ENCODE peak calls at places on chromosomes 3 and 15, in six cellular contexts. U is ACHN; I is LoVo; J is HCT116; O is Daoy; F is activated CD4-positive, alpha-beta T cell treated with anti-CD3 and anti-CD28 coated beads, Interleukin-2, amount 50 U/mL, for 48 hours. E is an unnamed sample.

GRCh38 chr3:83770664-83771402 is 1188.0 kb upstream of the CADM2 start:
- DNase-seq in U (no peak), I (no peak), J (no peak), O (no peak), F (no peak), E (no peak)

GRCh38 chr3:121436074-121436473 is 109.7 kb downstream of the POLQ start:
- DNase-seq in U (no peak), I (no peak), J (no peak), O (no peak), F (no peak), E (no peak)

GRCh38 chr3:131549340-131549739 is 46.6 kb upstream of the MRPL3 start:
- DNase-seq in U (peak), I (no peak), J (peak), O (no peak), F (no peak), E (no peak)

GRCh38 chr3:171257251-171258179 is 202.7 kb downstream of the TNIK start:
- DNase-seq in U (no peak), I (no peak), J (no peak), O (no peak), F (no peak), E (no peak)

GRCh38 chr15:70152070-70152480 is 54.4 kb upstream of the TLE3 start:
- DNase-seq in U (no peak), I (no peak), J (no peak), O (peak), F (no peak), E (no peak)

GRCh38 chr3:95615592-95616310 is 1198.6 kb upstream of the EPHA6 start:
- DNase-seq in U (peak), I (no peak), J (no peak), O (no peak), F (no peak), E (peak)

GRCh38 chr15:57527382-57528091 is 64.2 kb upstream of the MYZAP start:
- DNase-seq in U (peak), I (peak), J (peak), O (peak), F (no peak), E (peak)

GRCh38 chr3:192935441-192935840 is 17.8 kb upstream of the MB21D2 start:
- DNase-seq in U (no peak), I (no peak), J (no peak), O (no peak), F (no peak), E (no peak)

GRCh38 chr3:151537751-151538150 is 76.9 kb upstream of the IGSF10 start:
- DNase-seq in U (no peak), I (no peak), J (no peak), O (peak), F (no peak), E (peak)

GRCh38 chr15:28184166-28184565 is 85.1 kb upstream of the OCA2 start:
- DNase-seq in U (no peak), I (no peak), J (no peak), O (no peak), F (no peak), E (peak)

GRCh38 chr15:49720221-49720620 is 99.4 kb downstream of the DTWD1 start:
- DNase-seq in U (no peak), I (no peak), J (no peak), O (no peak), F (no peak), E (no peak)

GRCh38 chr3:20898962-20899361 is 713.0 kb upstream of the SGO1 start:
- DNase-seq in U (no peak), I (no peak), J (no peak), O (no peak), F (no peak), E (no peak)

GRCh38 chr3:51796859-51797258 is 17.8 kb upstream of the IQCF6 start:
- DNase-seq in U (no peak), I (no peak), J (no peak), O (peak), F (no peak), E (no peak)

GRCh38 chr15:47862402-47862801 is 145.1 kb downstream of the SEMA6D start:
- DNase-seq in U (no peak), I (no peak), J (no peak), O (no peak), F (no peak), E (no peak)

GRCh38 chr3:10532939-10533730 is 27.7 kb upstream of the ATP2B2 start:
- DNase-seq in U (no peak), I (no peak), J (no peak), O (no peak), F (no peak), E (no peak)

GRCh38 chr3:79423417-79423816 is 344.4 kb downstream of the ROBO1 start:
- DNase-seq in U (no peak), I (no peak), J (no peak), O (no peak), F (no peak), E (no peak)

GRCh38 chr3:185930393-185931107 is 7.3 kb downstream of the TRA2B start:
- DNase-seq in U (no peak), I (no peak), J (no peak), O (peak), F (no peak), E (no peak)

GRCh38 chr3:94928921-94929320 is 866.1 kb downstream of the NSUN3 start:
- DNase-seq in U (no peak), I (peak), J (no peak), O (peak), F (no peak), E (peak)

GRCh38 chr3:194139085-194139976 is 3.4 kb downstream of the HES1 start:
- DNase-seq in U (peak), I (no peak), J (no peak), O (peak), F (no peak), E (peak)

GRCh38 chr3:196016485-196016884 is 65.4 kb downstream of the TFRC start:
- DNase-seq in U (peak), I (no peak), J (no peak), O (peak), F (no peak), E (peak)

GRCh38 chr15:41801185-41801584 is 26.7 kb upstream of the JMJD7 start:
- DNase-seq in U (no peak), I (no peak), J (no peak), O (no peak), F (no peak), E (peak)

GRCh38 chr15:50138391-50138790 is 19.4 kb upstream of the ATP8B4 start:
- DNase-seq in U (peak), I (no peak), J (no peak), O (no peak), F (no peak), E (no peak)

GRCh38 chr3:24929521-24929920 is 434.9 kb upstream of the THRB start:
- DNase-seq in U (no peak), I (no peak), J (no peak), O (no peak), F (no peak), E (no peak)

GRCh38 chr3:155805204-155805801 is 775 bp downstream of the C3orf33 start:
- DNase-seq in U (peak), I (no peak), J (peak), O (peak), F (peak), E (peak)

GRCh38 chr3:16012086-16012485 is 162.4 kb upstream of the GALNT15 start:
- DNase-seq in U (no peak), I (no peak), J (no peak), O (no peak), F (no peak), E (no peak)

GRCh38 chr3:126448141-126448892 is 27.4 kb downstream of the ZXDC start:
- DNase-seq in U (no peak), I (no peak), J (no peak), O (no peak), F (no peak), E (no peak)